ENCODE peak calls at places on chromosomes 11 and 22, in eight cellular contexts. One of them, this sample, is unnamed. For H3K9me3, the result is how much of the 10 kb centered on the place peaks cover.

GRCh38 chr11:34028407-34028804 is 23.1 kb upstream of the CAPRIN1 start:
- DNase-seq in prostate gland: no peak
- DNase-seq in right lobe of liver: peak
- DNase-seq in SK-N-SH: no peak
- DNase-seq in HAP-1: no peak
- DNase-seq in CD8-positive, alpha-beta memory T cell: no peak
- DNase-seq in neuronal stem cell: no peak
- DNase-seq in HCT116: no peak
- DNase-seq in this sample: no peak

GRCh38 chr11:65945941-65946558 is 770 bp downstream of the TSGA10IP start:
- DNase-seq in HCT116: no peak
- DNase-seq in right lobe of liver: no peak
- DNase-seq in prostate gland: no peak
- DNase-seq in CD8-positive, alpha-beta memory T cell: no peak
- DNase-seq in HAP-1: no peak
- DNase-seq in SK-N-SH: no peak
- DNase-seq in neuronal stem cell: no peak
- DNase-seq in this sample: no peak

GRCh38 chr11:60929774-60930173 is 5.5 kb downstream of the TMEM132A start:
- DNase-seq in neuronal stem cell: no peak
- DNase-seq in HAP-1: no peak
- DNase-seq in HCT116: no peak
- DNase-seq in prostate gland: no peak
- DNase-seq in CD8-positive, alpha-beta memory T cell: no peak
- DNase-seq in right lobe of liver: no peak
- DNase-seq in SK-N-SH: no peak
- DNase-seq in this sample: no peak

GRCh38 chr11:32895471-32895870 is 2.9 kb downstream of the QSER1 start:
- DNase-seq in SK-N-SH: no peak
- DNase-seq in neuronal stem cell: no peak
- DNase-seq in right lobe of liver: no peak
- DNase-seq in HAP-1: no peak
- DNase-seq in prostate gland: no peak
- DNase-seq in HCT116: no peak
- DNase-seq in CD8-positive, alpha-beta memory T cell: no peak
- DNase-seq in this sample: no peak

GRCh38 chr11:65789230-65790103 is 2.6 kb downstream of the OVOL1 start:
- DNase-seq in CD8-positive, alpha-beta memory T cell: no peak
- DNase-seq in prostate gland: no peak
- DNase-seq in HAP-1: no peak
- DNase-seq in right lobe of liver: no peak
- DNase-seq in neuronal stem cell: no peak
- DNase-seq in HCT116: no peak
- DNase-seq in SK-N-SH: peak
- DNase-seq in this sample: no peak

GRCh38 chr11:120482149-120482548 is 29.4 kb upstream of the GRIK4 start:
- DNase-seq in SK-N-SH: no peak
- DNase-seq in neuronal stem cell: no peak
- DNase-seq in HAP-1: no peak
- DNase-seq in prostate gland: no peak
- DNase-seq in right lobe of liver: no peak
- DNase-seq in HCT116: peak
- DNase-seq in CD8-positive, alpha-beta memory T cell: no peak
- DNase-seq in this sample: no peak

GRCh38 chr11:45663486-45664375 is 1.7 kb downstream of the CHST1 start:
- DNase-seq in HAP-1: no peak
- DNase-seq in SK-N-SH: no peak
- DNase-seq in CD8-positive, alpha-beta memory T cell: no peak
- DNase-seq in prostate gland: no peak
- DNase-seq in right lobe of liver: peak
- DNase-seq in HCT116: no peak
- DNase-seq in neuronal stem cell: no peak
- DNase-seq in this sample: no peak

GRCh38 chr11:47083913-47084312 is 92.8 kb downstream of the ARFGAP2 start:
- DNase-seq in neuronal stem cell: no peak
- DNase-seq in right lobe of liver: no peak
- DNase-seq in CD8-positive, alpha-beta memory T cell: no peak
- DNase-seq in HCT116: no peak
- DNase-seq in SK-N-SH: no peak
- DNase-seq in HAP-1: no peak
- DNase-seq in prostate gland: no peak
- DNase-seq in this sample: no peak

GRCh38 chr11:84518601-84519183 is 1108.5 kb downstream of the DLG2 start:
- DNase-seq in prostate gland: no peak
- DNase-seq in HCT116: no peak
- DNase-seq in right lobe of liver: no peak
- DNase-seq in neuronal stem cell: no peak
- DNase-seq in SK-N-SH: peak
- DNase-seq in CD8-positive, alpha-beta memory T cell: no peak
- DNase-seq in HAP-1: no peak
- DNase-seq in this sample: no peak

GRCh38 chr22:47421846-47422245 is 659.4 kb downstream of the TBC1D22A start:
- DNase-seq in prostate gland: no peak
- DNase-seq in SK-N-SH: no peak
- DNase-seq in HCT116: no peak
- DNase-seq in right lobe of liver: no peak
- DNase-seq in HAP-1: no peak
- DNase-seq in neuronal stem cell: no peak
- DNase-seq in CD8-positive, alpha-beta memory T cell: no peak
- DNase-seq in this sample: no peak
- H3K9me3 ChIP-seq in prostate gland: under half
- H3K9me3 ChIP-seq in SK-N-SH: under half
- H3K9me3 ChIP-seq in HCT116: under half
- H3K9me3 ChIP-seq in right lobe of liver: under half
- H3K9me3 ChIP-seq in HAP-1: under half
- H3K9me3 ChIP-seq in neuronal stem cell: under half
- H3K9me3 ChIP-seq in CD8-positive, alpha-beta memory T cell: under half
- H3K9me3 ChIP-seq in this sample: under half

GRCh38 chr22:47437110-47437509 is 674.7 kb downstream of the TBC1D22A start:
- DNase-seq in SK-N-SH: no peak
- DNase-seq in neuronal stem cell: no peak
- DNase-seq in HAP-1: no peak
- DNase-seq in prostate gland: no peak
- DNase-seq in right lobe of liver: no peak
- DNase-seq in CD8-positive, alpha-beta memory T cell: no peak
- DNase-seq in HCT116: no peak
- DNase-seq in this sample: no peak
- H3K9me3 ChIP-seq in SK-N-SH: under half
- H3K9me3 ChIP-seq in neuronal stem cell: under half
- H3K9me3 ChIP-seq in HAP-1: under half
- H3K9me3 ChIP-seq in prostate gland: under half
- H3K9me3 ChIP-seq in right lobe of liver: under half
- H3K9me3 ChIP-seq in CD8-positive, alpha-beta memory T cell: under half
- H3K9me3 ChIP-seq in HCT116: under half
- H3K9me3 ChIP-seq in this sample: under half

DNA sequence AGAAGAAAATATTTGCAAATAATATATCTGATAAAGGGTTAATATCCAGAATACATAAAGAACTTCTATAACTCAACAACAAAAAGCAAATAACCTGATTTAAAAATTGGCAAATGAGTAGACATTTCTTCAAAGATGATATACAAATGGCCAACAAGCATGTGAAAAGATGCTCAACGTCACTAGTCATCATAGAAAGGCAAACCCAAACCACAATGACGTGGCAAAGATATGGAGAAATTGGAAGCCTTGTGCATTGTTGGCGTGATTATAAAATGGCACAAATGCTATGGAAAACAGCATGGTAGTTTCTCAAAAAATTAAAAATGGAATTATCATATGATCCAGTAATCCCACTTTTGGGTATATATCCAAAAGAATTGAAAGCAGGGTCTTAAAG is 466.3 kb downstream of the TBC1D22A start:
- DNase-seq in neuronal stem cell: no peak
- DNase-seq in HAP-1: no peak
- DNase-seq in SK-N-SH: no peak
- DNase-seq in prostate gland: no peak
- DNase-seq in CD8-positive, alpha-beta memory T cell: no peak
- DNase-seq in right lobe of liver: no peak
- DNase-seq in HCT116: no peak
- DNase-seq in this sample: no peak
- H3K9me3 ChIP-seq in neuronal stem cell: under half
- H3K9me3 ChIP-seq in HAP-1: under half
- H3K9me3 ChIP-seq in SK-N-SH: under half
- H3K9me3 ChIP-seq in prostate gland: under half
- H3K9me3 ChIP-seq in CD8-positive, alpha-beta memory T cell: under half
- H3K9me3 ChIP-seq in right lobe of liver: under half
- H3K9me3 ChIP-seq in HCT116: under half
- H3K9me3 ChIP-seq in this sample: under half

GRCh38 chr11:17369685-17370243 is 18.2 kb downstream of the NCR3LG1 start:
- DNase-seq in CD8-positive, alpha-beta memory T cell: no peak
- DNase-seq in prostate gland: no peak
- DNase-seq in HCT116: no peak
- DNase-seq in neuronal stem cell: no peak
- DNase-seq in right lobe of liver: no peak
- DNase-seq in SK-N-SH: no peak
- DNase-seq in HAP-1: no peak
- DNase-seq in this sample: no peak

GRCh38 chr11:17368551-17368950 is 17.0 kb downstream of the NCR3LG1 start:
- DNase-seq in right lobe of liver: no peak
- DNase-seq in HAP-1: no peak
- DNase-seq in neuronal stem cell: no peak
- DNase-seq in prostate gland: no peak
- DNase-seq in HCT116: no peak
- DNase-seq in CD8-positive, alpha-beta memory T cell: no peak
- DNase-seq in SK-N-SH: no peak
- DNase-seq in this sample: no peak

GRCh38 chr11:17366491-17366890 is 14.9 kb downstream of the NCR3LG1 start:
- DNase-seq in right lobe of liver: no peak
- DNase-seq in SK-N-SH: no peak
- DNase-seq in CD8-positive, alpha-beta memory T cell: no peak
- DNase-seq in HCT116: no peak
- DNase-seq in prostate gland: no peak
- DNase-seq in HAP-1: no peak
- DNase-seq in neuronal stem cell: no peak
- DNase-seq in this sample: no peak

GRCh38 chr11:17371614-17372013 is 16.8 kb downstream of the KCNJ11 start:
- DNase-seq in HAP-1: no peak
- DNase-seq in SK-N-SH: no peak
- DNase-seq in right lobe of liver: no peak
- DNase-seq in neuronal stem cell: no peak
- DNase-seq in HCT116: peak
- DNase-seq in CD8-positive, alpha-beta memory T cell: no peak
- DNase-seq in prostate gland: no peak
- DNase-seq in this sample: no peak

GRCh38 chr11:17369094-17369493 is 17.5 kb downstream of the NCR3LG1 start:
- DNase-seq in SK-N-SH: no peak
- DNase-seq in CD8-positive, alpha-beta memory T cell: no peak
- DNase-seq in neuronal stem cell: no peak
- DNase-seq in HCT116: no peak
- DNase-seq in prostate gland: no peak
- DNase-seq in right lobe of liver: no peak
- DNase-seq in HAP-1: no peak
- DNase-seq in this sample: no peak
- H3K9me3 ChIP-seq in SK-N-SH: under half
- H3K9me3 ChIP-seq in CD8-positive, alpha-beta memory T cell: under half
- H3K9me3 ChIP-seq in neuronal stem cell: half or more
- H3K9me3 ChIP-seq in HCT116: under half
- H3K9me3 ChIP-seq in prostate gland: under half
- H3K9me3 ChIP-seq in right lobe of liver: under half
- H3K9me3 ChIP-seq in HAP-1: under half
- H3K9me3 ChIP-seq in this sample: under half

GRCh38 chr22:41395531-41396240 is 13.9 kb downstream of the TEF start:
- DNase-seq in HAP-1: no peak
- DNase-seq in neuronal stem cell: no peak
- DNase-seq in SK-N-SH: no peak
- DNase-seq in right lobe of liver: no peak
- DNase-seq in prostate gland: no peak
- DNase-seq in HCT116: no peak
- DNase-seq in CD8-positive, alpha-beta memory T cell: no peak
- DNase-seq in this sample: no peak
- H3K9me3 ChIP-seq in HAP-1: under half
- H3K9me3 ChIP-seq in neuronal stem cell: under half
- H3K9me3 ChIP-seq in SK-N-SH: under half
- H3K9me3 ChIP-seq in right lobe of liver: under half
- H3K9me3 ChIP-seq in prostate gland: under half
- H3K9me3 ChIP-seq in HCT116: under half
- H3K9me3 ChIP-seq in CD8-positive, alpha-beta memory T cell: under half
- H3K9me3 ChIP-seq in this sample: under half

DNA sequence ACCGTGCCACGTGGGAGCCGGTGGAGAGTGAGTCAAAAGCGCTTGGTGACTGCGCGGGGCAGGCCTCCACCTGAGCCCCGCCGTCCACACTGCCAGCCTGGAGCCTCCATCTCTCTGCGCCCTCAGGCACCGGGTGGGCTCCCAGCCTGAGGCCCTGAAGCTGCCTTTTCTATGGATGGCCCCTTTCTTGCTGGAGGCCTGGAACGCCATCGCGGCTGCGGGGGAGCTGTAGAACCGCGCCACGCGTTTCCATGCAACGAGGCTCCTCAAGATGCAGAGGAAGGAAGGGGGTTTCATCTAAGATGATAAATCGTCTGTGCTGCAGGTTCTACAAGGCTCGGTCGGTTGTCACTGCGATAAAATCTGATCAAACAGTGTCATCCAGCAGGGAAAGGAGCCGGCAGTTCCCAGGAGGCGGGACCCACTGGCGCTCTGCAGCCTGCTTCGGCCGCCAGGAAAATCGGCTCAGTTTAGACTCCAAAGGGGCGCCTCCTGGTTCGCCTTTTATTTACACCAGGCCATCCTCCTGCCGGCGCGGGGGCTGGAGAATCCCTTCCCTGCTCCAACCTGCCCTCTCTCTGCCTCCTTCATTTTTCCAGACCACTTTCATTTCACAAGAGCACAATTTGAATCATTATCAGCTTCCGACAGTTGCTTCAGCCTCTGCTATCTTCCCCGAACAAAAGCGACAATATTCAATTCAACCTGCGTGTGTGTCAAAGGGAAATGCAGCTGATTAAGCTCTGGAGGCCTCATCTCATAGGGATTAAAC is 624.4 kb downstream of the BRD1 start:
- DNase-seq in neuronal stem cell: no peak
- DNase-seq in right lobe of liver: peak
- DNase-seq in HAP-1: no peak
- DNase-seq in SK-N-SH: peak
- DNase-seq in HCT116: no peak
- DNase-seq in CD8-positive, alpha-beta memory T cell: no peak
- DNase-seq in prostate gland: no peak
- DNase-seq in this sample: no peak
- H3K9me3 ChIP-seq in neuronal stem cell: under half
- H3K9me3 ChIP-seq in right lobe of liver: under half
- H3K9me3 ChIP-seq in HAP-1: under half
- H3K9me3 ChIP-seq in SK-N-SH: under half
- H3K9me3 ChIP-seq in HCT116: under half
- H3K9me3 ChIP-seq in CD8-positive, alpha-beta memory T cell: under half
- H3K9me3 ChIP-seq in prostate gland: under half
- H3K9me3 ChIP-seq in this sample: under half

This sample was measured in iPS DF 6.9.